ENCODE peak calls at places on chromosome 6, in four cellular contexts. V, E, T and P are unnamed samples.

GRCh38 chr6:100338090-100338489 is 126.6 kb downstream of the SIM1 start:
- DNase-seq in V (no peak), E (no peak), T (no peak), P (no peak)

GRCh38 chr6:29872791-29873190 is 45.2 kb downstream of the HLA-G start:
- DNase-seq in V (no peak), E (no peak), T (no peak), P (no peak)

GRCh38 chr6:28875348-28875747 is 48.4 kb downstream of the TRIM27 start:
- DNase-seq in V (no peak), E (no peak), T (no peak), P (no peak)

GRCh38 chr6:54335871-54336270 is 27.6 kb downstream of the TINAG start:
- DNase-seq in V (peak; percentile 31), E (no peak), T (peak; percentile 1), P (peak; percentile 99)

GRCh38 chr6:1123406-1123805 is 188.5 kb upstream of the FOXQ1 start:
- DNase-seq in V (no peak), E (no peak), T (no peak), P (no peak)

GRCh38 chr6:164013480-164014208 is 599.1 kb downstream of the QKI start:
- DNase-seq in V (no peak), E (peak; percentile 20), T (no peak), P (no peak)

GRCh38 chr6:75493400-75494064 is at the start of gene FILIP1:
- DNase-seq in V (no peak), E (peak; percentile 17), T (no peak), P (peak; percentile 56)

GRCh38 chr6:154703094-154703493 is 30.1 kb upstream of the SCAF8 start:
- DNase-seq in V (no peak), E (no peak), T (no peak), P (no peak)

GRCh38 chr6:38062066-38062465 is 242.5 kb downstream of the ZFAND3 start:
- DNase-seq in V (no peak), E (no peak), T (no peak), P (no peak)

GRCh38 chr6:154569136-154569862 is 58.8 kb upstream of the CNKSR3 start:
- DNase-seq in V (no peak), E (no peak), T (no peak), P (no peak)

GRCh38 chr6:69994251-69994650 is 127.9 kb downstream of the COL19A1 start:
- DNase-seq in V (no peak), E (no peak), T (no peak), P (no peak)

GRCh38 chr6:13918686-13919085 is 6.1 kb upstream of the RNF182 start:
- DNase-seq in V (no peak), E (no peak), T (no peak), P (no peak)

GRCh38 chr6:27471365-27472115 is 1.4 kb downstream of the ZNF184 start:
- DNase-seq in V (no peak), E (no peak), T (no peak), P (no peak)

GRCh38 chr6:111841822-111842221 is 31.4 kb downstream of the FYN start:
- DNase-seq in V (no peak), E (no peak), T (no peak), P (peak; percentile 76)

GRCh38 chr6:96899019-96899418 is 1.3 kb upstream of the NDUFAF4 start:
- DNase-seq in V (peak; percentile 6), E (peak; percentile 26), T (peak; percentile 19), P (peak; percentile 55)

GRCh38 chr6:135300576-135300975 is 119.5 kb downstream of the MYB start:
- DNase-seq in V (no peak), E (no peak), T (no peak), P (peak; percentile 24)

GRCh38 chr6:165701005-165701404 is 38.0 kb upstream of the PDE10A start:
- DNase-seq in V (no peak), E (no peak), T (no peak), P (peak; percentile 79)

GRCh38 chr6:159463440-159463839 is 229.6 kb downstream of the SOD2 start:
- DNase-seq in V (no peak), E (peak; percentile 24), T (no peak), P (peak; percentile 10)

GRCh38 chr6:121222656-121223055 is 111.6 kb downstream of the TBC1D32 start:
- DNase-seq in V (no peak), E (no peak), T (no peak), P (peak; percentile 79)

GRCh38 chr6:148557796-148558457 is 188.9 kb upstream of the UST start:
- DNase-seq in V (no peak), E (no peak), T (no peak), P (no peak)

GRCh38 chr6:82767037-82767436 is 298.6 kb downstream of the UBE3D start:
- DNase-seq in V (no peak), E (no peak), T (no peak), P (no peak)

GRCh38 chr6:81995548-81996289 is 243.2 kb upstream of the TENT5A start:
- DNase-seq in V (no peak), E (no peak), T (no peak), P (peak; percentile 48)

GRCh38 chr6:112752791-112753190 is 405.7 kb downstream of the RFPL4B start:
- DNase-seq in V (no peak), E (no peak), T (no peak), P (peak; percentile 77)

GRCh38 chr6:87718662-87719433 is 16.8 kb upstream of the AKIRIN2 start:
- DNase-seq in V (no peak), E (no peak), T (no peak), P (peak; percentile 51)

GRCh38 chr6:112235956-112236355 is 18.4 kb downstream of the LAMA4 start:
- DNase-seq in V (no peak), E (no peak), T (no peak), P (peak; percentile 83)

GRCh38 chr6:37987008-37987407 is 167.5 kb downstream of the ZFAND3 start:
- DNase-seq in V (peak; percentile 4), E (no peak), T (no peak), P (peak; percentile 60)

GRCh38 chr6:99130897-99131873 is 183.4 kb upstream of the FBXL4 start:
- DNase-seq in V (no peak), E (no peak), T (peak; percentile 7), P (no peak)

GRCh38 chr6:169167581-169168301 is 85.9 kb downstream of the THBS2 start:
- DNase-seq in V (no peak), E (peak; percentile 42), T (no peak), P (peak; percentile 99)

GRCh38 chr6:166056637-166057036 is 111.0 kb downstream of the TBXT start:
- DNase-seq in V (no peak), E (no peak), T (no peak), P (peak; percentile 70)

GRCh38 chr6:165835410-165835851 is 172.4 kb upstream of the PDE10A start:
- DNase-seq in V (no peak), E (no peak), T (no peak), P (no peak)

GRCh38 chr6:68008445-68008844 is 626.6 kb upstream of the ADGRB3 start:
- DNase-seq in V (no peak), E (no peak), T (no peak), P (no peak)

GRCh38 chr6:21091411-21091810 is 502.1 kb upstream of the SOX4 start:
- DNase-seq in V (no peak), E (no peak), T (no peak), P (no peak)

DNA sequence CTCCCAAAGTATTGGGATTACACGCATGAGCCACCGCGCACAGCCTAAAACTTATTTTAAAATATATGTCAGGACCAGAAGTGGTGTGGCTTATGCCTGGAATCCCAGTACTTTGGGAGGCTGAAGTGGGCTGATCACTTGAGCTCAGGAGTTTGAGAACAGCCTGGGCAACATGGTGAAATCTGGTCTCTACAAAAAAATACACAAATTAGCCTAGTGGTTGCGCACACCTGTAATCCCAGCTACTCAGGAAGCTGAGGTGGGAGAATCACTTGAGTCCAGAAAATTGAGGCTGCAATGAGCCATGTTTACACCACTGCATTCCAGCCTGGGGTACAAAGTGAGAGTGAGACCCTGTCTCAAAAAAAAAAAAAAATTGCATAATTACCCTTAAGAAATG is 13.7 kb downstream of the PXT1 start:
- DNase-seq in V (no peak), E (no peak), T (no peak), P (no peak)
- TF ChIP-seq BHLHE40 in V (no peak), E (no peak), T (no peak), P (no peak)

GRCh38 chr6:125612400-125612846 is 137.0 kb upstream of the HEY2 start:
- DNase-seq in V (no peak), E (no peak), T (no peak), P (no peak)

DNA sequence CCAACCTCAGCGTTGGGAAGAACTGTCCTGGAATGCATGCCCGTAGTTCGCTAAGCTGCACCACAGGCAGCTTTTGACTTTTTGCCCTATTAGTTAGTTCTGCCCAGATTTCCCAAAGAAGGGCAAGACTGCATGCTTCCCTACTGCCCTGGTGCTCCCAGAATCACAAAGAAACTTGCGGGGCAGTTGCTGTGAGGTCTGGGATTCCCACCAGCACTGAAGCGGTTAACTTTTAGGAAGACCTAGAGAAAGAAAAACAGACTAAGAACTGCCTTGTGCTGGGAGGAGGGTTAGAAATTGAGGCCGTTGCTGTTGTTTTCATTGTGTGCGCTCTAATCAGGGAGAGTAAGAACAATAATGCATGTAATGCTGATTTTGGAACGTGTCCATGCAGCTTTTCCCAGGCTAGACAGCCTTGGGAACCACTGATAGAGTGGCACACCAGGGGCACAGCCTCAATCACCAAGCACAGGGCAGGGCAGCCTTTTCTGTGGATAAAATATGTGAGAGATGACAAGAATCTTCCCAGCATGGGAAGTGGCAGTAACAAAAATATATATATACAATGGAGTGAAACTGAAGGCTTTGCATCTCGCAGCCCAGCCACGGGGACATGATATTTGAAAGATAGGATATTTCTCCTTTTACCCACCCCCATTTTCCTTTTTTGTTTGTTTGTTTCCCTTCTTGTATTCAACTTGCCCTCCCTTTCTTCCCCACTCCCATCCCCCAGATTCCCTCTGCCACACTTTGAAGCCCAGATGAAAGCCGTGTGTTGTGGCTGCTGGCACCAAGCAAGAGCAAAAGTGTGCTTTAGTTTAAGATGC is 137.6 kb upstream of the HEY2 start:
- DNase-seq in V (no peak), E (peak; percentile 52), T (no peak), P (no peak)
- TF ChIP-seq BHLHE40 in V (no peak), E (no peak), T (no peak), P (no peak)

GRCh38 chr6:15327271-15327670 is 81.4 kb downstream of the JARID2 start:
- DNase-seq in V (peak; percentile 17), E (peak; percentile 49), T (no peak), P (no peak)
- TF ChIP-seq BHLHE40 in V (no peak), E (no peak), T (no peak), P (no peak)

GRCh38 chr6:15148356-15149058 is 97.4 kb upstream of the JARID2 start:
- DNase-seq in V (no peak), E (peak; percentile 67), T (peak; percentile 74), P (peak; percentile 90)
- TF ChIP-seq BHLHE40 in V (no peak), E (no peak), T (no peak), P (peak; percentile 76)

DNA sequence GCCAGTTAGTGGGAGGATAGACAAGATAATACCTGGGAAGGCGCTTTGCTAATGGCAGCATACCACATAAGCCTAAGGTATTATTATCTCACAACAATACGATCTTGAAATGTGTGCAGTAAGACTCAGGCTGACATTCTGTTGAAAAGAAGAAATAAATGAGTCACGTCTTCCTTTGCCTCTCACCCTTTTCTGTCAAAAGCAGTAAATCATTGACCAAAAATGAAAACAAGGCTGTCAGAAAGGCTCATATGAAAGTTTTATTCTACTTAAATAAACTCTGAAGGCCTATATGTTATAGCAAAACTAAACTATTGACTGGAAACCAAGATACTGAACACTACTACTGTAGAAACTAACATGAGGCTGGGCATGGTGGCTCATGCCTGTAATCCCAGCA is 43.1 kb upstream of the IL20RA start:
- DNase-seq in V (no peak), E (no peak), T (no peak), P (no peak)
- TF ChIP-seq BHLHE40 in V (no peak), E (no peak), T (no peak), P (no peak)